ENCODE peak calls at places on chromosome 2, in seven cellular contexts. C is K562, B is H1, M is HCT116, V is HepG2, N is GM12878, L is SK-N-SH. S is an unnamed sample.

GRCh38 chr2:174826051-174826450 is 61.8 kb upstream of the CHRNA1 start:
- DNase-seq in C (no peak), B (no peak), L (no peak), M (no peak), V (no peak), N (no peak), S (no peak)

GRCh38 chr2:75476778-75477177 is 84.0 kb downstream of the EVA1A start:
- DNase-seq in C (no peak), L (no peak), M (no peak), V (no peak), B (no peak), N (no peak), S (no peak)

GRCh38 chr2:235551965-235552364 is 58.1 kb downstream of the AGAP1 start:
- DNase-seq in B (no peak), C (peak; percentile 28), L (peak; percentile 76), N (no peak), M (peak; percentile 22), V (peak; percentile 81), S (peak; percentile 84)

GRCh38 chr2:180730976-180731375 is 249.4 kb upstream of the UBE2E3 start:
- DNase-seq in C (no peak), V (peak; percentile 28), L (no peak), N (no peak), M (no peak), B (no peak), S (no peak)

GRCh38 chr2:62201307-62201706 is 5.4 kb downstream of the B3GNT2 start:
- DNase-seq in B (no peak), V (no peak), N (no peak), M (no peak), C (no peak), L (no peak), S (no peak)

GRCh38 chr2:239726631-239727181 is 298.4 kb downstream of the NDUFA10 start:
- DNase-seq in V (no peak), B (no peak), L (peak; percentile 67), N (no peak), M (no peak), C (no peak), S (no peak)

GRCh38 chr2:215598376-215598975 is 162.6 kb upstream of the FN1 start:
- DNase-seq in M (no peak), B (no peak), V (no peak), N (no peak), C (peak; percentile 10), L (no peak), S (no peak)

GRCh38 chr2:64985457-64985856 is 3.7 kb upstream of the SLC1A4 start:
- DNase-seq in M (no peak), C (no peak), N (peak; percentile 44), V (no peak), L (no peak), B (no peak), S (no peak)

GRCh38 chr2:209661286-209661685 is 110.3 kb upstream of the UNC80 start:
- DNase-seq in B (peak; percentile 52), N (no peak), V (no peak), C (no peak), L (peak; percentile 65), M (no peak), S (no peak)

GRCh38 chr2:177599072-177599688 is 206.6 kb downstream of the AGPS start:
- DNase-seq in B (no peak), V (peak; percentile 91), N (no peak), L (no peak), C (no peak), M (no peak), S (no peak)

GRCh38 chr2:168649562-168649961 is 152.9 kb upstream of the NOSTRIN start:
- DNase-seq in V (no peak), B (no peak), C (no peak), N (no peak), L (no peak), M (no peak), S (no peak)

GRCh38 chr2:12501469-12502147 is 215.1 kb upstream of the TRIB2 start:
- DNase-seq in N (peak; percentile 76), B (no peak), C (no peak), M (no peak), L (no peak), V (no peak), S (no peak)

GRCh38 chr2:118062048-118062447 is 26.2 kb upstream of the INSIG2 start:
- DNase-seq in C (no peak), V (no peak), N (no peak), B (no peak), M (no peak), L (no peak), S (no peak)

GRCh38 chr2:239225456-239225855 is 175.4 kb downstream of the HDAC4 start:
- DNase-seq in N (no peak), C (no peak), B (no peak), L (no peak), M (no peak), V (no peak), S (no peak)

GRCh38 chr2:20823917-20824316 is 1.0 kb upstream of the LDAH start:
- DNase-seq in M (no peak), N (no peak), B (no peak), C (no peak), V (no peak), L (no peak), S (no peak)

GRCh38 chr2:143397886-143398614 is 268.8 kb downstream of the ARHGAP15 start:
- DNase-seq in L (no peak), B (no peak), C (no peak), V (no peak), M (no peak), N (peak; percentile 4), S (no peak)

GRCh38 chr2:230868151-230868946 is 3.6 kb downstream of the ITM2C start:
- DNase-seq in L (peak; percentile 58), B (peak; percentile 72), M (no peak), C (no peak), N (no peak), V (no peak), S (no peak)

GRCh38 chr2:219642465-219643083 is 15.1 kb downstream of the SLC4A3 start:
- DNase-seq in M (peak; percentile 88), B (peak; percentile 96), N (peak; percentile 73), C (peak; percentile 88), L (peak; percentile 95), V (peak; percentile 93), S (peak; percentile 92)

GRCh38 chr2:219643788-219644398 is 16.5 kb downstream of the SLC4A3 start:
- DNase-seq in B (no peak), V (no peak), C (peak; percentile 7), L (no peak), M (no peak), N (no peak), S (no peak)

GRCh38 chr2:219643084-219643473 is 15.6 kb downstream of the SLC4A3 start:
- DNase-seq in B (no peak), V (no peak), C (no peak), N (no peak), M (no peak), L (no peak), S (no peak)

GRCh38 chr2:219641390-219642063 is 14.1 kb downstream of the SLC4A3 start:
- DNase-seq in L (no peak), V (no peak), N (no peak), B (no peak), M (no peak), C (no peak), S (no peak)

DNA sequence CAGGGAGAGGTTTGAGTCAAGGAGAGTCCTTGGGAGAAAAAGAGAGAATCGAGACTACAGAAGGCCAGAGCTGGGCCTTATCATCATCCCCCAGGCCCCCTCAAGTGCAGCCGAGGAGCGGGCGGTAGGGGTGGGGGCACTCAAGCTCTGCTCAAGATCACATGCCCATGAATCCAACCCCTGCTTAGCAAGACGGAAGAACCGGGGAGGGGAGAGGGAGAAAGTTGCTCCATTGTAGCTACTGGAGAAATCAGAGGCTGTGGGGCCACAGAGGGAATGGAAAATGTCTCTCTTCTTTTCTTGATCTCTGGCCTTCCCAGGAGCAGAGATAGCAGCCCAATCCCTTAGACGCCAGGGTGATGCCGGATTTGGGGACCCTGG is 14.6 kb downstream of the SLC4A3 start:
- DNase-seq in B (no peak), M (no peak), L (no peak), C (peak; percentile 8), V (no peak), N (no peak), S (no peak)
- TF ChIP-seq JUND in B (no peak), M (no peak), L (no peak), C (no peak), V (no peak), N (no peak), S (no peak)

GRCh38 chr2:34102359-34102758 is 503.3 kb upstream of the FAM98A start:
- DNase-seq in C (no peak), L (no peak), V (no peak), B (no peak), M (no peak), N (no peak), S (no peak)
- TF ChIP-seq JUND in C (no peak), L (no peak), V (no peak), B (no peak), M (no peak), N (no peak), S (no peak)

GRCh38 chr2:217634871-217635270 is 367.9 kb downstream of the TNS1 start:
- DNase-seq in N (no peak), V (no peak), C (no peak), B (no peak), L (no peak), M (no peak), S (no peak)
- TF ChIP-seq JUND in N (no peak), V (no peak), C (no peak), B (no peak), L (no peak), M (no peak), S (no peak)

GRCh38 chr2:109700680-109701274 is 86.6 kb downstream of the SOWAHC start:
- DNase-seq in M (no peak), B (no peak), N (no peak), V (no peak), C (no peak), L (no peak), S (no peak)

GRCh38 chr2:109701362-109701761 is 87.2 kb downstream of the SOWAHC start:
- DNase-seq in B (no peak), V (peak; percentile 56), C (no peak), L (no peak), N (no peak), M (no peak), S (no peak)

GRCh38 chr2:109703798-109704197 is 89.6 kb downstream of the SOWAHC start:
- DNase-seq in C (no peak), B (no peak), L (no peak), V (no peak), M (no peak), N (no peak), S (no peak)

GRCh38 chr2:109703076-109703475 is 88.9 kb downstream of the SOWAHC start:
- DNase-seq in N (no peak), M (no peak), B (no peak), C (no peak), L (no peak), V (no peak), S (no peak)

DNA sequence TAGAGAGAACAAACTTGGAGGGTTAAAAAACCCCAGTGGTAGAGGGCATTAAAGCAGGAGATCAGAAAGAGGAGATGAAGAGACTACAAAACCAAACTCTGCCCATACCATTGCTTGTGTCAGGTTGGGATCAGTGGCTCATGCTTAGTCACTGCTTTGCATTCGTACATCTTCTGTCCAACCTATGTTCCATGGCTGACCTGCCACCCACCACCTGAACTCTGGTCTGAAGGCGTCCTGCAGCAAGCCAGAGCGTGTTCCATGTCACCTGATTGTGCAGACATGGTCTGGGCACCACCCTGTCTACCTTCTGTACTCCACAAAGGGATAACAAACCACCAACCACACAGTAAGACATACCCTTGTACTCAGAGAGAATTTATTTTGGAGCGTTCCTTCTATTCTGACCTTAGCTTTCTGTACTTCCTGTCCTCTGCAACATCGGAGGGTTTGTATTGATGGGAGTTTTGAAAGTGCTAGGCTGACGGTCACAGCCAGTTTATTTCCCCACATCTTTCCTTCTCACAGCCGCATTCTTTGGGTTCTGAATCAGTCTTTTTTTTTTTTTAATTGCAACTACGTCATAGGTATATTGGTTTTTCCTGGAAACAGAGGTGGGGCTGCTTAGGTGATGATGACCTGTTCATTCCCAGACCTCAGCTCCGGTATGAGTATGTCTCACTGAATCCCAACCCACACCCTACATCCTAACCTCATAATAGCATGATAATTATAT is 88.3 kb downstream of the SOWAHC start:
- DNase-seq in V (no peak), N (no peak), C (no peak), M (peak; percentile 22), B (no peak), L (no peak), S (no peak)
- TF ChIP-seq JUND in V (no peak), N (no peak), C (no peak), M (no peak), B (no peak), L (no peak), S (no peak)